ENCODE peak calls at places on chromosomes 11 and 22, in seven cellular contexts. P is NB4, J is aorta, M is AG20443, X is heart left ventricle, U is WTC11, W is HEK293T. E is an unnamed sample.

GRCh38 chr22:19868333-19868732 is 13.7 kb upstream of the GNB1L start:
- DNase-seq in P (no peak), J (peak; percentile 27), M (no peak), X (no peak), U (peak; percentile 9), W (no peak), E (no peak)

GRCh38 chr11:47264119-47264915 is 5.6 kb upstream of the MADD start:
- DNase-seq in P (no peak), J (peak; percentile 46), M (no peak), X (no peak), U (no peak), W (no peak), E (no peak)

GRCh38 chr11:47078751-47079524 is 97.7 kb downstream of the ARFGAP2 start:
- DNase-seq in P (no peak), J (no peak), M (peak; percentile 16), X (no peak), U (no peak), W (no peak), E (no peak)

GRCh38 chr22:25753252-25753651 is 11.3 kb downstream of the MYO18B start:
- DNase-seq in P (no peak), J (no peak), M (no peak), X (no peak), U (no peak), W (no peak), E (peak; percentile 40)

GRCh38 chr11:76339217-76339616 is 41.7 kb downstream of the THAP12 start:
- DNase-seq in P (peak; percentile 92), J (no peak), M (peak; percentile 67), X (no peak), U (no peak), W (no peak), E (peak; percentile 52)

GRCh38 chr11:106724293-106724892 is 293.9 kb downstream of the GUCY1A2 start:
- DNase-seq in P (peak; percentile 4), J (no peak), M (no peak), X (no peak), U (no peak), W (no peak), E (peak; percentile 34)

GRCh38 chr11:132111781-132112380 is 741.5 kb downstream of the NTM start:
- DNase-seq in P (no peak), J (no peak), M (peak; percentile 82), X (no peak), U (no peak), W (no peak), E (peak; percentile 63)

GRCh38 chr11:79182794-79183193 is 258.0 kb downstream of the TENM4 start:
- DNase-seq in P (no peak), J (no peak), M (peak; percentile 55), X (no peak), U (no peak), W (no peak), E (peak; percentile 5)

GRCh38 chr22:39290724-39291161 is 28.7 kb downstream of the RPL3 start:
- DNase-seq in P (no peak), J (no peak), M (peak; percentile 59), X (peak; percentile 89), U (no peak), W (no peak), E (peak; percentile 52)

GRCh38 chr11:102730036-102730815 is 5.5 kb upstream of the MMP8 start:
- DNase-seq in P (no peak), J (no peak), M (peak; percentile 41), X (no peak), U (no peak), W (no peak), E (peak; percentile 26)

GRCh38 chr11:14809466-14809865 is 82.6 kb downstream of the CYP2R1 start:
- DNase-seq in P (peak; percentile 10), J (no peak), M (no peak), X (no peak), U (no peak), W (no peak), E (no peak)

GRCh38 chr11:8089791-8090510 is 8.9 kb downstream of the TUB start:
- DNase-seq in P (no peak), J (no peak), M (no peak), X (no peak), U (no peak), W (no peak), E (no peak)

GRCh38 chr11:67113231-67113721 is 5.8 kb upstream of the KDM2A start:
- DNase-seq in P (peak; percentile 72), J (peak; percentile 37), M (no peak), X (no peak), U (no peak), W (no peak), E (no peak)

GRCh38 chr11:98411777-98412176 is 609.0 kb upstream of the CNTN5 start:
- DNase-seq in P (no peak), J (no peak), M (no peak), X (no peak), U (no peak), W (no peak), E (no peak)

GRCh38 chr11:92376146-92376599 is 151.6 kb downstream of the FAT3 start:
- DNase-seq in P (no peak), J (no peak), M (no peak), X (no peak), U (no peak), W (peak; percentile 44), E (peak; percentile 34)

GRCh38 chr11:8265681-8266241 is 2.1 kb upstream of the LMO1 start:
- DNase-seq in P (no peak), J (peak; percentile 58), M (peak; percentile 48), X (no peak), U (peak; percentile 44), W (peak; percentile 39), E (no peak)

GRCh38 chr11:103536335-103536722 is 427.1 kb downstream of the DYNC2H1 start:
- DNase-seq in P (no peak), J (no peak), M (no peak), X (no peak), U (no peak), W (no peak), E (no peak)

GRCh38 chr11:63687845-63688244 is 6.5 kb downstream of the RTN3 start:
- DNase-seq in P (no peak), J (no peak), M (no peak), X (no peak), U (no peak), W (no peak), E (no peak)

GRCh38 chr11:9815486-9816136 is 151.7 kb downstream of the SWAP70 start:
- DNase-seq in P (peak; percentile 24), J (no peak), M (peak; percentile 84), X (no peak), U (no peak), W (no peak), E (peak; percentile 60)

GRCh38 chr11:100999756-101000155 is 129.9 kb downstream of the PGR start:
- DNase-seq in P (no peak), J (no peak), M (no peak), X (no peak), U (no peak), W (no peak), E (no peak)

GRCh38 chr11:368414-369335 is 624 bp upstream of the B4GALNT4 start:
- DNase-seq in P (no peak), J (no peak), M (peak; percentile 61), X (no peak), U (peak; percentile 43), W (no peak), E (peak; percentile 11)

GRCh38 chr22:31075961-31076360 is 5.2 kb upstream of the SMTN start:
- DNase-seq in P (no peak), J (peak; percentile 97), M (peak; percentile 90), X (peak; percentile 93), U (no peak), W (no peak), E (peak; percentile 96)

GRCh38 chr11:121894581-121894980 is 221.4 kb downstream of the BLID start:
- DNase-seq in P (no peak), J (no peak), M (peak; percentile 47), X (no peak), U (no peak), W (no peak), E (peak; percentile 52)

GRCh38 chr11:134086376-134086775 is 17.5 kb downstream of the JAM3 start:
- DNase-seq in P (no peak), J (no peak), M (no peak), X (no peak), U (no peak), W (no peak), E (no peak)

GRCh38 chr11:134358165-134358852 is 26.5 kb downstream of the GLB1L2 start:
- DNase-seq in P (no peak), J (no peak), M (no peak), X (no peak), U (peak; percentile 10), W (no peak), E (no peak)

GRCh38 chr11:64787526-64788320 is 9.4 kb upstream of the SF1 start:
- DNase-seq in P (peak; percentile 76), J (peak; percentile 88), M (peak; percentile 84), X (no peak), U (peak; percentile 85), W (peak; percentile 75), E (peak; percentile 40)

GRCh38 chr22:22948651-22949611 is 61.3 kb downstream of the IGLL5 start:
- DNase-seq in P (no peak), J (peak; percentile 47), M (no peak), X (peak; percentile 42), U (no peak), W (no peak), E (peak; percentile 25)

GRCh38 chr11:79390477-79390876 is 50.4 kb downstream of the TENM4 start:
- DNase-seq in P (no peak), J (no peak), M (no peak), X (no peak), U (no peak), W (no peak), E (no peak)

GRCh38 chr11:118398797-118399564 is 2.4 kb upstream of the ATP5MG start:
- DNase-seq in P (no peak), J (no peak), M (no peak), X (no peak), U (no peak), W (no peak), E (peak; percentile 8)

GRCh38 chr11:134599180-134599810 is 187.3 kb upstream of the B3GAT1 start:
- DNase-seq in P (peak; percentile 35), J (no peak), M (no peak), X (no peak), U (no peak), W (no peak), E (no peak)

GRCh38 chr11:32297629-32298028 is 137.7 kb downstream of the WT1 start:
- DNase-seq in P (peak; percentile 38), J (no peak), M (peak; percentile 62), X (no peak), U (no peak), W (peak; percentile 45), E (peak; percentile 59)

GRCh38 chr22:39727541-39727940 is 157.0 kb downstream of the CACNA1I start:
- DNase-seq in P (no peak), J (peak; percentile 23), M (peak; percentile 44), X (no peak), U (no peak), W (no peak), E (peak; percentile 17)

GRCh38 chr11:85021066-85021465 is 606.1 kb downstream of the DLG2 start:
- DNase-seq in P (no peak), J (no peak), M (no peak), X (no peak), U (no peak), W (no peak), E (no peak)

GRCh38 chr22:41984006-41984405 is 14.6 kb upstream of the WBP2NL start:
- DNase-seq in P (no peak), J (peak; percentile 22), M (no peak), X (no peak), U (no peak), W (no peak), E (no peak)

GRCh38 chr22:43792905-43793304 is 19.2 kb downstream of the EFCAB6 start:
- DNase-seq in P (no peak), J (no peak), M (no peak), X (no peak), U (no peak), W (no peak), E (no peak)

GRCh38 chr11:32088117-32088941 is 2.5 kb upstream of the RCN1 start:
- DNase-seq in P (peak; percentile 86), J (peak; percentile 86), M (peak; percentile 67), X (peak; percentile 67), U (no peak), W (peak; percentile 44), E (peak; percentile 84)

E was measured in fibroblast of villous mesenchyme.